ENCODE peak calls at places on chromosomes 13 and 19, in five cellular contexts. J, O, P, M and T are unnamed samples.
A peak's percentile ranks its signal among the peaks of the same experiment; 100 is the strongest.

GRCh38 chr13:40230833-40231266 is 435.6 kb downstream of the FOXO1 start:
- DNase-seq in J (no peak), O (no peak), P (no peak), M (peak; percentile 78), T (no peak)

GRCh38 chr13:20303636-20304035 is 71.5 kb upstream of the GJB6 start:
- DNase-seq in J (no peak), O (no peak), P (no peak), M (no peak), T (no peak)

GRCh38 chr13:84230568-84230967 is 348.3 kb upstream of the SLITRK1 start:
- DNase-seq in J (no peak), O (no peak), P (no peak), M (no peak), T (no peak)

GRCh38 chr19:16702123-16702522 is 17.5 kb upstream of the NWD1 start:
- DNase-seq in J (peak; percentile 45), O (peak; percentile 54), P (no peak), M (peak; percentile 77), T (peak; percentile 57)

GRCh38 chr13:26914624-26915023 is 154.0 kb upstream of the GPR12 start:
- DNase-seq in J (no peak), O (no peak), P (no peak), M (no peak), T (no peak)

GRCh38 chr19:50823389-50824042 is at the start of gene KLK1:
- DNase-seq in J (no peak), O (no peak), P (no peak), M (no peak), T (no peak)

GRCh38 chr13:25215253-25215575 is 43.1 kb upstream of the AMER2 start:
- DNase-seq in J (no peak), O (no peak), P (no peak), M (peak; percentile 11), T (no peak)

GRCh38 chr19:33387351-33388230 is 14.1 kb downstream of the CEBPG start:
- DNase-seq in J (no peak), O (no peak), P (no peak), M (no peak), T (no peak)

GRCh38 chr19:42250666-42251531 is 4.0 kb downstream of the ERF start:
- DNase-seq in J (no peak), O (no peak), P (no peak), M (peak; percentile 66), T (peak; percentile 51)

GRCh38 chr19:33456076-33456844 is 65.3 kb downstream of the PEPD start:
- DNase-seq in J (no peak), O (peak; percentile 13), P (no peak), M (no peak), T (no peak)

GRCh38 chr13:39952244-39953233 is 297.1 kb downstream of the COG6 start:
- DNase-seq in J (no peak), O (no peak), P (no peak), M (peak; percentile 63), T (no peak)

GRCh38 chr19:4493104-4493928 is 21.2 kb downstream of the HDGFL2 start:
- DNase-seq in J (no peak), O (no peak), P (no peak), M (no peak), T (no peak)

GRCh38 chr13:82993417-82993816 is 888.9 kb downstream of the SLITRK1 start:
- DNase-seq in J (no peak), O (no peak), P (no peak), M (no peak), T (no peak)

GRCh38 chr19:55368106-55368505 is 2.2 kb downstream of the IL11 start:
- DNase-seq in J (no peak), O (no peak), P (no peak), M (no peak), T (no peak)